ENCODE peak calls at places on chromosome 21, in four cellular contexts. C is mammary epithelial cell, S is right cardiac atrium, W is HL-60. K is an unnamed sample.

GRCh38 chr21:19807231-19807630 is 1191.0 kb upstream of the NCAM2 start:
- DNase-seq in C (no peak), S (no peak), W (no peak), K (no peak)

GRCh38 chr21:41894922-41895557 is 15.9 kb upstream of the PRDM15 start:
- DNase-seq in C (no peak), S (no peak), W (no peak), K (no peak)

GRCh38 chr21:31218830-31219608 is 125.0 kb downstream of the TIAM1 start:
- DNase-seq in C (peak), S (peak), W (no peak), K (peak)

GRCh38 chr21:46189213-46189958 is 5.1 kb upstream of the SPATC1L start:
- DNase-seq in C (peak), S (no peak), W (no peak), K (no peak)

GRCh38 chr21:26170471-26171309 is at the start of gene APP:
- DNase-seq in C (peak), S (peak), W (no peak), K (peak)

GRCh38 chr21:38913120-38913975 is 107.6 kb downstream of the ETS2 start:
- DNase-seq in C (peak), S (peak), W (no peak), K (peak)

GRCh38 chr21:31909772-31910470 is 37.1 kb downstream of the HUNK start:
- DNase-seq in C (no peak), S (no peak), W (no peak), K (no peak)

GRCh38 chr21:46431884-46432488 is 26.7 kb upstream of the DIP2A start:
- DNase-seq in C (no peak), S (no peak), W (no peak), K (no peak)

K was measured in thyroid gland.